ENCODE peak calls at places on chromosome 13, in seven cellular contexts. One of them, this sample, is unnamed.

GRCh38 chr13:35664747-35665146 is 188.3 kb upstream of the MAB21L1 start:
- DNase-seq in pancreas: no peak
- DNase-seq in A549: no peak
- DNase-seq in body of pancreas: no peak
- DNase-seq in mucosa of descending colon: no peak
- DNase-seq in tibial nerve: no peak
- DNase-seq in SK-N-SH: no peak
- DNase-seq in this sample: no peak

GRCh38 chr13:27313742-27314141 is 43.1 kb downstream of the RASL11A start:
- DNase-seq in pancreas: no peak
- DNase-seq in SK-N-SH: no peak
- DNase-seq in A549: no peak
- DNase-seq in tibial nerve: no peak
- DNase-seq in mucosa of descending colon: no peak
- DNase-seq in body of pancreas: no peak
- DNase-seq in this sample: no peak

GRCh38 chr13:64347662-64348061 is 2882.5 kb downstream of the PCDH9 start:
- DNase-seq in tibial nerve: no peak
- DNase-seq in mucosa of descending colon: no peak
- DNase-seq in SK-N-SH: no peak
- DNase-seq in pancreas: no peak
- DNase-seq in A549: no peak
- DNase-seq in body of pancreas: no peak
- DNase-seq in this sample: no peak

GRCh38 chr13:98576215-98576945 is 527 bp downstream of the STK24 start:
- DNase-seq in SK-N-SH: peak; percentile 80
- DNase-seq in tibial nerve: no peak
- DNase-seq in pancreas: peak; percentile 66
- DNase-seq in A549: no peak
- DNase-seq in body of pancreas: peak; percentile 50
- DNase-seq in mucosa of descending colon: peak; percentile 61
- DNase-seq in this sample: peak; percentile 74

GRCh38 chr13:32889986-32890565 is 126.1 kb upstream of the KL start:
- DNase-seq in SK-N-SH: no peak
- DNase-seq in pancreas: no peak
- DNase-seq in mucosa of descending colon: no peak
- DNase-seq in tibial nerve: no peak
- DNase-seq in body of pancreas: no peak
- DNase-seq in A549: no peak
- DNase-seq in this sample: no peak

GRCh38 chr13:108383676-108384075 is 114.2 kb downstream of the TNFSF13B start:
- DNase-seq in tibial nerve: no peak
- DNase-seq in body of pancreas: no peak
- DNase-seq in pancreas: no peak
- DNase-seq in A549: no peak
- DNase-seq in SK-N-SH: no peak
- DNase-seq in mucosa of descending colon: no peak
- DNase-seq in this sample: no peak

GRCh38 chr13:100648354-100648753 is 26.2 kb downstream of the TMTC4 start:
- DNase-seq in SK-N-SH: no peak
- DNase-seq in mucosa of descending colon: no peak
- DNase-seq in body of pancreas: no peak
- DNase-seq in A549: no peak
- DNase-seq in tibial nerve: no peak
- DNase-seq in pancreas: no peak
- DNase-seq in this sample: no peak

GRCh38 chr13:38147050-38147449 is 202.6 kb upstream of the UFM1 start:
- DNase-seq in A549: no peak
- DNase-seq in tibial nerve: no peak
- DNase-seq in body of pancreas: no peak
- DNase-seq in SK-N-SH: no peak
- DNase-seq in pancreas: no peak
- DNase-seq in mucosa of descending colon: peak; percentile 5
- DNase-seq in this sample: no peak

GRCh38 chr13:47723898-47724297 is 277.2 kb downstream of the SUCLA2 start:
- DNase-seq in pancreas: no peak
- DNase-seq in body of pancreas: no peak
- DNase-seq in mucosa of descending colon: no peak
- DNase-seq in SK-N-SH: no peak
- DNase-seq in tibial nerve: no peak
- DNase-seq in A549: no peak
- DNase-seq in this sample: no peak

GRCh38 chr13:79423801-79424642 is 18.0 kb upstream of the RBM26 start:
- DNase-seq in mucosa of descending colon: no peak
- DNase-seq in A549: no peak
- DNase-seq in tibial nerve: no peak
- DNase-seq in body of pancreas: peak; percentile 14
- DNase-seq in SK-N-SH: peak; percentile 45
- DNase-seq in pancreas: no peak
- DNase-seq in this sample: no peak

GRCh38 chr13:46668302-46668720 is 115.3 kb downstream of the LRCH1 start:
- DNase-seq in A549: no peak
- DNase-seq in tibial nerve: no peak
- DNase-seq in mucosa of descending colon: peak; percentile 46
- DNase-seq in SK-N-SH: no peak
- DNase-seq in pancreas: peak; percentile 37
- DNase-seq in body of pancreas: peak; percentile 47
- DNase-seq in this sample: no peak

GRCh38 chr13:48043789-48044503 is 6.4 kb downstream of the NUDT15 start:
- DNase-seq in pancreas: no peak
- DNase-seq in mucosa of descending colon: no peak
- DNase-seq in SK-N-SH: no peak
- DNase-seq in body of pancreas: no peak
- DNase-seq in tibial nerve: no peak
- DNase-seq in A549: no peak
- DNase-seq in this sample: no peak

GRCh38 chr13:102643656-102644055 is 46.9 kb downstream of the TPP2 start:
- DNase-seq in A549: no peak
- DNase-seq in mucosa of descending colon: no peak
- DNase-seq in SK-N-SH: no peak
- DNase-seq in body of pancreas: no peak
- DNase-seq in pancreas: no peak
- DNase-seq in tibial nerve: no peak
- DNase-seq in this sample: no peak

GRCh38 chr13:24270639-24271131 is 38.7 kb upstream of the C1QTNF9 start:
- DNase-seq in mucosa of descending colon: peak; percentile 63
- DNase-seq in SK-N-SH: peak; percentile 70
- DNase-seq in tibial nerve: peak; percentile 35
- DNase-seq in A549: no peak
- DNase-seq in body of pancreas: peak; percentile 82
- DNase-seq in pancreas: peak; percentile 67
- DNase-seq in this sample: peak; percentile 86

GRCh38 chr13:114111577-114111976 is 20.8 kb downstream of the RASA3 start:
- DNase-seq in SK-N-SH: no peak
- DNase-seq in tibial nerve: peak; percentile 8
- DNase-seq in mucosa of descending colon: no peak
- DNase-seq in pancreas: no peak
- DNase-seq in body of pancreas: no peak
- DNase-seq in A549: no peak
- DNase-seq in this sample: no peak

GRCh38 chr13:27919299-27919933 is 384 bp upstream of the PDX1 start:
- DNase-seq in SK-N-SH: no peak
- DNase-seq in A549: no peak
- DNase-seq in tibial nerve: no peak
- DNase-seq in mucosa of descending colon: no peak
- DNase-seq in pancreas: peak; percentile 90
- DNase-seq in body of pancreas: peak; percentile 92
- DNase-seq in this sample: no peak

GRCh38 chr13:20349564-20350379 is 117.7 kb upstream of the GJB6 start:
- DNase-seq in pancreas: no peak
- DNase-seq in tibial nerve: peak; percentile 89
- DNase-seq in body of pancreas: no peak
- DNase-seq in A549: no peak
- DNase-seq in SK-N-SH: no peak
- DNase-seq in mucosa of descending colon: no peak
- DNase-seq in this sample: peak; percentile 80

GRCh38 chr13:93476175-93476574 is 249.6 kb downstream of the GPC6 start:
- DNase-seq in A549: no peak
- DNase-seq in body of pancreas: no peak
- DNase-seq in mucosa of descending colon: no peak
- DNase-seq in tibial nerve: no peak
- DNase-seq in pancreas: no peak
- DNase-seq in SK-N-SH: no peak
- DNase-seq in this sample: no peak

GRCh38 chr13:42633495-42633894 is 59.5 kb downstream of the TNFSF11 start:
- DNase-seq in tibial nerve: no peak
- DNase-seq in SK-N-SH: no peak
- DNase-seq in mucosa of descending colon: no peak
- DNase-seq in A549: no peak
- DNase-seq in pancreas: no peak
- DNase-seq in body of pancreas: no peak
- DNase-seq in this sample: no peak

DNA sequence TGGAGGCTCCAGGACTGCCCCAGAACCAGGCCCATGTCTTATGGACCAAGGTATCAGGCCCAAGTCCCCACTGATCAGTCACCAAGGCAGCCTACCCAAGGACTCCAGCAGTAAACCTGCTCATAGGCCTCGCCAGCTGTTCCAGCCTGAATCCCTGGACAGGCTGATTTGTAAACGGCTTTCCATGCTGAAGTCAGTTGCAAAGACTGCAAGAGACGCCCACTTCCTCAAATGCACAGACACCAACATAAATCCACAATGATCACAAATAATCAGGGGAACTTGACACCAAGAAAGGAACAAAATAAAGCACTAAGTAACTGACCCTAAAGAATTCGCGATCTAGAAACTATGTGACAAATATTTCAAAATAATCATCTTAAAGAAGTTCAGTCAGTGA is 75.2 kb downstream of the RXFP2 start:
- DNase-seq in A549: no peak
- DNase-seq in body of pancreas: no peak
- DNase-seq in SK-N-SH: no peak
- DNase-seq in tibial nerve: no peak
- DNase-seq in pancreas: no peak
- DNase-seq in mucosa of descending colon: no peak
- DNase-seq in this sample: no peak
- H3K9me3 ChIP-seq in A549: no peaks in the 10 kb centered on the region
- H3K9me3 ChIP-seq in body of pancreas: no peaks in the 10 kb centered on the region
- H3K9me3 ChIP-seq in SK-N-SH: no peaks in the 10 kb centered on the region
- H3K9me3 ChIP-seq in tibial nerve: no peaks in the 10 kb centered on the region
- H3K9me3 ChIP-seq in pancreas: no peaks in the 10 kb centered on the region
- H3K9me3 ChIP-seq in mucosa of descending colon: peaks cover 14% of the 10 kb centered on the region
- H3K9me3 ChIP-seq in this sample: peaks cover 7% of the 10 kb centered on the region

GRCh38 chr13:111555906-111556305 is 235.5 kb downstream of the TEX29 start:
- DNase-seq in mucosa of descending colon: no peak
- DNase-seq in pancreas: no peak
- DNase-seq in body of pancreas: no peak
- DNase-seq in SK-N-SH: no peak
- DNase-seq in tibial nerve: no peak
- DNase-seq in A549: no peak
- DNase-seq in this sample: no peak

GRCh38 chr13:111554539-111555267 is 234.3 kb downstream of the TEX29 start:
- DNase-seq in pancreas: no peak
- DNase-seq in tibial nerve: no peak
- DNase-seq in A549: no peak
- DNase-seq in SK-N-SH: no peak
- DNase-seq in body of pancreas: no peak
- DNase-seq in mucosa of descending colon: no peak
- DNase-seq in this sample: no peak

GRCh38 chr13:111557921-111558699 is 237.7 kb downstream of the TEX29 start:
- DNase-seq in tibial nerve: no peak
- DNase-seq in mucosa of descending colon: no peak
- DNase-seq in A549: no peak
- DNase-seq in SK-N-SH: no peak
- DNase-seq in pancreas: no peak
- DNase-seq in body of pancreas: no peak
- DNase-seq in this sample: no peak

GRCh38 chr13:111555268-111555633 is 234.8 kb downstream of the TEX29 start:
- DNase-seq in body of pancreas: no peak
- DNase-seq in mucosa of descending colon: no peak
- DNase-seq in SK-N-SH: no peak
- DNase-seq in A549: no peak
- DNase-seq in tibial nerve: no peak
- DNase-seq in pancreas: no peak
- DNase-seq in this sample: no peak

DNA sequence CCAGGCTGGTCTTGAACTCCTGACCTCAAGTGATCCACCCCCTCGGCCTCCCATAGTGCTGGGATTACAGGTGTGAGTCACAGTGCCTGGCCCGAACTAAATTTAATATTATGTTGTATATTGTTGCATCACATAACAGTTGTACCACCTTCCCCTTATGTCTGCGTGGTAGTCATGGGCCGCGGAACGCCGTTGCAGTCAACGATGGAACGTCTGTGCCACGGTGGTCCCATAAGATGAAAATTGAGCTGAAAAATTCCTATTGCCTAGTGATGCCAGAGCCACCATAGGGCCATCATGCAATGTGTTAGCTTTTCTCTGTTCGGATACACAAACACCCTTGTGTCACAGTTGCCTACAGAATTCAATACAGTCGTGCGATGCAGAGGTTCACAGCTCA is 236.1 kb downstream of the TEX29 start:
- DNase-seq in SK-N-SH: no peak
- DNase-seq in A549: no peak
- DNase-seq in body of pancreas: no peak
- DNase-seq in pancreas: no peak
- DNase-seq in tibial nerve: no peak
- DNase-seq in mucosa of descending colon: no peak
- DNase-seq in this sample: no peak
- H3K9me3 ChIP-seq in SK-N-SH: no peaks in the 10 kb centered on the region
- H3K9me3 ChIP-seq in A549: no peaks in the 10 kb centered on the region
- H3K9me3 ChIP-seq in body of pancreas: no peaks in the 10 kb centered on the region
- H3K9me3 ChIP-seq in pancreas: no peaks in the 10 kb centered on the region
- H3K9me3 ChIP-seq in tibial nerve: no peaks in the 10 kb centered on the region
- H3K9me3 ChIP-seq in mucosa of descending colon: no peaks in the 10 kb centered on the region
- H3K9me3 ChIP-seq in this sample: no peaks in the 10 kb centered on the region

GRCh38 chr13:18943273-18943672 is 238.4 kb downstream of the TUBA3C start:
- DNase-seq in body of pancreas: no peak
- DNase-seq in tibial nerve: no peak
- DNase-seq in pancreas: no peak
- DNase-seq in A549: no peak
- DNase-seq in mucosa of descending colon: no peak
- DNase-seq in SK-N-SH: no peak
- DNase-seq in this sample: peak; percentile 34
- H3K9me3 ChIP-seq in body of pancreas: no peaks in the 10 kb centered on the region
- H3K9me3 ChIP-seq in tibial nerve: no peaks in the 10 kb centered on the region
- H3K9me3 ChIP-seq in pancreas: no peaks in the 10 kb centered on the region
- H3K9me3 ChIP-seq in A549: no peaks in the 10 kb centered on the region
- H3K9me3 ChIP-seq in mucosa of descending colon: peaks cover 42% of the 10 kb centered on the region
- H3K9me3 ChIP-seq in SK-N-SH: no peaks in the 10 kb centered on the region
- H3K9me3 ChIP-seq in this sample: no peaks in the 10 kb centered on the region

DNA sequence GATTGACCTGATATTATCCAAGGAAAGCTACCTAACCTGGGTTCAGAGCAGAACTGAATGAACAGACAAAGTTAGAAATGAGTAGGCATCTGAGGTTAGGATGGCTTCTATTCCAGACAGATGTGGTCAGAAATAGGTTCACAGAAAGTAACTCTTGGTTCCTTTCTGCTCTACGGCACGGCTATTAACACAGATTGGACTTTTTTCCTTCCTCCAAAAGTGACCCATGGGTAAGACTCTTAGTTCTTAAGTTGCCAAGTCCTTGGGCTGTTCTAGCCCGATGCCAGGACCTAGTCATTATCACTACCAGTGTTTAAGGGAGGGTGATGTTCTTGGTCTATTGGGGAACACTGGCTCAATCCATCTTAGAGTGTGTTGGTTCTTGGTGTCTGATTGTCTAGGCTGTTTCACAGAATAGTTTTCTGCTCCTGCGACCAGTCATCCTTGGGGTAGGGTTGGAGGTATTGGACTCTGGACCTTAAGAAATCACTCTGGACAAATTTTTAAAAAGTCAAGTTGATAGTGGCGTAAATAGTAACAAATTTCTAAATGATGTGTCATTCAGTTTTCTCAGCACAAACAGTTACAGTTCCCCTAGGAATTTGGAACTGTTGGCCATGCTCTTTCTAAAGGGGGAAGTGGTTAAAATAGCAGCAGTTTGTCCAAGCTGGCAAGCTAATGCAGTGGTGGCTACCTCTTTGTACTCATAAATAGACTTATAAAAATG is 60.1 kb upstream of the MYCBP2 start:
- DNase-seq in pancreas: no peak
- DNase-seq in SK-N-SH: no peak
- DNase-seq in mucosa of descending colon: no peak
- DNase-seq in body of pancreas: peak; percentile 30
- DNase-seq in A549: no peak
- DNase-seq in tibial nerve: peak; percentile 23
- DNase-seq in this sample: peak; percentile 68
- H3K9me3 ChIP-seq in pancreas: no peaks in the 10 kb centered on the region
- H3K9me3 ChIP-seq in SK-N-SH: no peaks in the 10 kb centered on the region
- H3K9me3 ChIP-seq in mucosa of descending colon: no peaks in the 10 kb centered on the region
- H3K9me3 ChIP-seq in body of pancreas: no peaks in the 10 kb centered on the region
- H3K9me3 ChIP-seq in A549: no peaks in the 10 kb centered on the region
- H3K9me3 ChIP-seq in tibial nerve: no peaks in the 10 kb centered on the region
- H3K9me3 ChIP-seq in this sample: no peaks in the 10 kb centered on the region